ENCODE peak calls at places on chromosomes 4 and X, in five cellular contexts. H is SK-N-SH, P is HCT116, N is K562, Y is HepG2. B is an unnamed sample.

GRCh38 chr4:153244969-153245368 is 40.7 kb downstream of the TRIM2 start:
- DNase-seq in H (no peak), P (no peak), N (no peak), Y (no peak), B (no peak)

GRCh38 chrX:6120329-6120728 is 108.3 kb downstream of the NLGN4X start:
- DNase-seq in H (no peak), P (no peak), N (no peak), Y (no peak), B (no peak)

GRCh38 chr4:125482822-125483221 is 168.1 kb downstream of the FAT4 start:
- DNase-seq in H (no peak), P (no peak), N (no peak), Y (no peak), B (no peak)

GRCh38 chrX:143378851-143379250 is 138.4 kb downstream of the SPANXN3 start:
- DNase-seq in H (no peak), P (no peak), N (no peak), Y (no peak), B (no peak)

GRCh38 chrX:2874222-2875135 is 45.7 kb downstream of the GYG2 start:
- DNase-seq in H (no peak), P (no peak), N (peak; percentile 47), Y (no peak), B (no peak)

GRCh38 chr4:65502151-65502691 is 168.1 kb downstream of the EPHA5 start:
- DNase-seq in H (no peak), P (no peak), N (no peak), Y (no peak), B (no peak)

GRCh38 chr4:153084939-153085630 is 119.2 kb upstream of the TRIM2 start:
- DNase-seq in H (peak; percentile 70), P (peak; percentile 44), N (peak; percentile 79), Y (no peak), B (peak; percentile 37)

GRCh38 chr4:1196421-1197183 is 24.2 kb upstream of the SPON2 start:
- DNase-seq in H (peak; percentile 37), P (no peak), N (no peak), Y (no peak), B (no peak)

GRCh38 chr4:107896158-107896645 is 35.1 kb upstream of the CYP2U1 start:
- DNase-seq in H (no peak), P (peak; percentile 92), N (no peak), Y (peak; percentile 36), B (no peak)

GRCh38 chr4:185134176-185134869 is 8.7 kb upstream of the SLC25A4 start:
- DNase-seq in H (peak; percentile 68), P (peak; percentile 59), N (peak; percentile 43), Y (peak; percentile 42), B (no peak)

GRCh38 chr4:142563682-142564291 is 282.3 kb downstream of the INPP4B start:
- DNase-seq in H (no peak), P (peak; percentile 13), N (no peak), Y (no peak), B (peak; percentile 19)

GRCh38 chr4:13966241-13967195 is 339.0 kb upstream of the BOD1L1 start:
- DNase-seq in H (no peak), P (no peak), N (no peak), Y (no peak), B (no peak)

GRCh38 chr4:39410415-39410814 is 3.7 kb downstream of the KLB start:
- DNase-seq in H (no peak), P (no peak), N (no peak), Y (no peak), B (no peak)

GRCh38 chr4:1567519-1567807 is 116.7 kb downstream of the FAM53A start:
- DNase-seq in H (no peak), P (no peak), N (no peak), Y (no peak), B (no peak)

GRCh38 chr4:11480683-11481082 is 52.0 kb upstream of the HS3ST1 start:
- DNase-seq in H (no peak), P (no peak), N (no peak), Y (no peak), B (no peak)

GRCh38 chrX:38891641-38892413 is 90.6 kb downstream of the MID1IP1 start:
- DNase-seq in H (no peak), P (no peak), N (no peak), Y (no peak), B (no peak)

GRCh38 chr4:7103599-7104365 is 35.9 kb upstream of the GRPEL1 start:
- DNase-seq in H (peak; percentile 62), P (no peak), N (no peak), Y (peak; percentile 86), B (no peak)

GRCh38 chrX:115949900-115950822 is 220.4 kb upstream of the AGTR2 start:
- DNase-seq in H (peak; percentile 62), P (no peak), N (no peak), Y (peak; percentile 33), B (no peak)

GRCh38 chr4:100208459-100208858 is 18.2 kb upstream of the DDIT4L start:
- DNase-seq in H (no peak), P (no peak), N (no peak), Y (no peak), B (no peak)

DNA sequence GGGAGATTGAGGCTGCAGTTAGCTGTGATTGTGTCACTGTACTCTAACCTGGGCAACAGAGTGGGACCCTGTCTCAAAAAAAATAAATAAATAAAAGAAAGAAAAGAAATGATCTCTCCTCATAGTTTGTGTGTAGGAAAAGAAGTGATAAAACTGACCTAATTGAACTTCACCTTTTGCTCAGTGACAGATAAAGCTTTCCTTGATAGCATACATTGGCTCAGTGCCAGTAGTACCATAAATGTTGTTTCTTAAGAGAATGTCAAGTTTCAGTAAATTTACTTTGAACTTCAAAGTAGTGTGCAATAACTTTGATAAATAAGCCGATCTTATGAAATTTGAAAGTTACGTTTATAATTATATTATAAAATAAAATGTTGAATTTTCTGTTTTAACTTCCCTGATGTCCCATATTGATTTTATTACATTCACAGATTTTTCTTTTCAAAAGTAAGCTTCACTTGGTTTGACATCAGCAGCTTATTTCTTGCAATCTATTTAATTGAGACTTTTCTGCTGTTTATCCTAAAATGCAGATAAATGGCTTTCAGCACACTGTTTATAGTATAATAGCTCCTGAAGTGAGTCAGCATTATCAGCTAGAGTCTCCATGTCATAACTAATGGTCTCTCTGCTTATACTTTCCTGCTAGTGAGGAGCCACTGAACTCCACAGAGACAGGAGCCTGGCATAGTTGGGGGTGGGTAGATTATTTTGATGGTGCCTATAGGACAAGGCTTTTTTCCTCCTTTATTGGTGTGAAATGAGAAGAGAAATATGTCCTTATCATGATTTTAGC is 330.1 kb downstream of the BMPR1B start:
- DNase-seq in H (peak; percentile 8), P (no peak), N (no peak), Y (no peak), B (no peak)
- TF ChIP-seq ZBTB33 in H (no peak), P (no peak), N (no peak), Y (no peak), B (no peak)

GRCh38 chr4:26264109-26264508 is 56.7 kb upstream of the RBPJ start:
- DNase-seq in H (no peak), P (no peak), N (no peak), Y (no peak), B (no peak)

GRCh38 chr4:26260571-26260970 is 60.2 kb upstream of the RBPJ start:
- DNase-seq in H (no peak), P (no peak), N (no peak), Y (no peak), B (no peak)

GRCh38 chr4:26261400-26261799 is 59.4 kb upstream of the RBPJ start:
- DNase-seq in H (no peak), P (no peak), N (no peak), Y (no peak), B (no peak)

GRCh38 chr4:26267087-26267486 is 53.7 kb upstream of the RBPJ start:
- DNase-seq in H (no peak), P (no peak), N (no peak), Y (no peak), B (no peak)

DNA sequence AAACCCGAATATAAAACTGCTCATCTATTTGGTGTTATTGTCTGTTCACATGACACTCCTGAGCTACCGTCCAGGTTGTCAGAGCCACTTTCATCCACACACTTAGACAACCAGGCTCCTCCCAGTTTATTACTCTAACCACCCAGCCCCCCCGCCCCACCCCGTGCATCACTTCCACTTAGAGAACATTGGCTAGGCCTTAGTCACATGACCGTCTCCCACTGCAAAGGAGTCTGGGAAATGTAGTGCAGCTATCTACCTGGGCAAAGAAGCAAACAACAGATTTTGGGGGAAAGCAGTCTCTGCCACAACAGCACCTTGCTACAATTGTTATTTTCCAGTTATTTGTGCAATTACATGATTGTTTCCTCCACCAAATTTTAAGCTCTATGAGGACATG is 57.6 kb upstream of the RBPJ start:
- DNase-seq in H (peak; percentile 39), P (peak; percentile 66), N (peak; percentile 74), Y (no peak), B (no peak)
- TF ChIP-seq ZBTB33 in H (no peak), P (no peak), N (no peak), Y (no peak), B (no peak)

GRCh38 chr4:146639414-146639814 is 721 bp downstream of the POU4F2 start:
- DNase-seq in H (no peak), P (no peak), N (no peak), Y (no peak), B (no peak)

GRCh38 chr4:146637853-146638800 is 566 bp upstream of the POU4F2 start:
- DNase-seq in H (peak; percentile 66), P (no peak), N (no peak), Y (no peak), B (no peak)

GRCh38 chr4:146640021-146640425 is 1.3 kb downstream of the POU4F2 start:
- DNase-seq in H (no peak), P (no peak), N (no peak), Y (no peak), B (no peak)

GRCh38 chr4:146640459-146641061 is 1.9 kb downstream of the POU4F2 start:
- DNase-seq in H (no peak), P (no peak), N (no peak), Y (no peak), B (no peak)

DNA sequence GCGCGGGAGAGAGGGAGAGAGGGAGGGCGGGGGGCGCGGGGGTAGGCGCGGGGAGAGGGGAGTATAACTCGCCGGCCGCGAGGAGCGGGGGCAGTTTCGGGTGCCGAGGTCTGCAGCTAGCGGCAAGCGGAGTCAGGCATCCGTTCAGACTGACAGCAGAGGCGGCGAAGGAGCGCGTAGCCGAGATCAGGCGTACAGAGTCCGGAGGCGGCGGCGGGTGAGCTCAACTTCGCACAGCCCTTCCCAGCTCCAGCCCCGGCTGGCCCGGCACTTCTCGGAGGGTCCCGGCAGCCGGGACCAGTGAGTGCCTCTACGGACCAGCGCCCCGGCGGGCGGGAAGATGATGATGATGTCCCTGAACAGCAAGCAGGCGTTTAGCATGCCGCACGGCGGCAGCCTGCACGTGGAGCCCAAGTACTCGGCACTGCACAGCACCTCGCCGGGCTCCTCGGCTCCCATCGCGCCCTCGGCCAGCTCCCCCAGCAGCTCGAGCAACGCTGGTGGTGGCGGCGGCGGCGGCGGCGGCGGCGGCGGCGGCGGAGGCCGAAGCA is at the start of gene POU4F2:
- DNase-seq in H (peak; percentile 78), P (no peak), N (no peak), Y (no peak), B (no peak)
- TF ChIP-seq ZBTB33 in H (no peak), P (no peak), N (no peak), Y (no peak), B (no peak)

GRCh38 chr4:119750048-119750447 is 121.4 kb upstream of the PDE5A start:
- DNase-seq in H (no peak), P (no peak), N (no peak), Y (no peak), B (no peak)

GRCh38 chr4:119746951-119747350 is 118.3 kb upstream of the PDE5A start:
- DNase-seq in H (no peak), P (no peak), N (no peak), Y (no peak), B (no peak)

GRCh38 chr4:119750771-119751170 is 122.2 kb upstream of the PDE5A start:
- DNase-seq in H (no peak), P (no peak), N (no peak), Y (no peak), B (no peak)

GRCh38 chr4:119752936-119753335 is 124.3 kb upstream of the PDE5A start:
- DNase-seq in H (no peak), P (no peak), N (no peak), Y (no peak), B (no peak)

GRCh38 chr4:119748853-119749252 is 120.2 kb upstream of the PDE5A start:
- DNase-seq in H (no peak), P (no peak), N (no peak), Y (no peak), B (no peak)
- TF ChIP-seq ZBTB33 in H (no peak), P (no peak), N (no peak), Y (no peak), B (no peak)

B was measured in GM12878.